ENCODE peak calls at places on chromosomes 11 and 22, in nine cellular contexts. G, Z, S, M, X, D, O, P and L are unnamed samples.

GRCh38 chr11:102171101-102171500 is 60.9 kb downstream of the YAP1 start:
- DNase-seq in S (no peak), O (no peak), P (peak; percentile 48), M (no peak), X (no peak), Z (peak; percentile 84), G (no peak), D (peak; percentile 85), L (peak; percentile 42)

GRCh38 chr11:87422566-87422965 is 384.8 kb downstream of the TMEM135 start:
- DNase-seq in S (peak; percentile 72), D (no peak), G (no peak), Z (peak; percentile 97), M (no peak), P (no peak), O (no peak), X (no peak), L (no peak)

GRCh38 chr22:43173566-43173965 is 13.4 kb downstream of the TTLL12 start:
- DNase-seq in P (no peak), M (no peak), X (no peak), D (no peak), O (no peak), G (no peak), Z (no peak), S (no peak), L (no peak)

GRCh38 chr11:57203359-57203758 is 21.6 kb downstream of the LRRC55 start:
- DNase-seq in M (no peak), S (no peak), G (peak; percentile 62), X (no peak), Z (no peak), P (no peak), D (peak; percentile 79), O (no peak), L (no peak)

GRCh38 chr11:59841514-59841913 is 3.8 kb downstream of the CBLIF start:
- DNase-seq in D (no peak), M (no peak), G (no peak), Z (no peak), S (no peak), P (no peak), O (no peak), X (no peak), L (no peak)

GRCh38 chr22:43001271-43002197 is 13.4 kb downstream of the PACSIN2 start:
- DNase-seq in S (no peak), G (no peak), O (no peak), P (peak; percentile 66), D (peak; percentile 67), M (peak; percentile 49), Z (no peak), X (peak; percentile 57), L (no peak)

GRCh38 chr22:32733900-32734299 is 67.6 kb upstream of the TIMP3 start:
- DNase-seq in P (no peak), G (no peak), O (no peak), S (no peak), D (no peak), X (no peak), M (no peak), Z (no peak), L (no peak)

GRCh38 chr11:68904458-68904847 is 762 bp downstream of the IGHMBP2 start:
- DNase-seq in G (no peak), P (no peak), S (no peak), Z (no peak), M (peak; percentile 2), O (no peak), X (peak; percentile 62), D (peak; percentile 11), L (no peak)

GRCh38 chr22:41226728-41227655 is 13.7 kb downstream of the CHADL start:
- DNase-seq in M (no peak), G (no peak), X (no peak), S (peak; percentile 24), O (no peak), P (no peak), D (no peak), Z (no peak), L (no peak)

GRCh38 chr11:280762-281485 is 2.7 kb downstream of the NLRP6 start:
- DNase-seq in G (no peak), O (no peak), P (no peak), M (no peak), X (no peak), S (peak; percentile 46), D (no peak), Z (no peak), L (no peak)
- H3K4me3 ChIP-seq in G (no peak overlapping the region), O (no peak overlapping the region), P (no peak overlapping the region), M (no peak overlapping the region), X (no peak overlapping the region), S (no peak overlapping the region), D (no peak overlapping the region), Z (no peak overlapping the region), L (no peak overlapping the region)

DNA sequence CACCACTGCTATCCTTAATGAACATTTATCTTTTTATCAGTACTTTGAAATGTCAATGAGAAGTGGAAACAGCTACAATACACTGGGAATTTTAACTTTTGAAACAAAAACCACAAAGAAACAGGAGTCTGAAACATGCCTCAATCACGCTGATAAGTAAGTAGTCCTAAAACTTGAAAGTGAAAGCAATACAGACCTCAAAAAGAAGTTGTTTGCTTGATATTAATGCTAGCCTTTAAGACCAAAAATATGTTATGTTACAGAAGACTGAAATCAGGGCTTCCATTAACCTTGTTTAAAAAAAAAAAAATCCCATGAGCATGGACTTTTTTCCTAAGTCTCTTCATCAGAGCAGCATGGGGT is 21.3 kb downstream of the PHF21A start:
- DNase-seq in Z (no peak), O (no peak), P (no peak), G (no peak), X (peak; percentile 19), M (no peak), D (peak; percentile 44), S (no peak), L (no peak)
- H3K4me3 ChIP-seq in Z (no peak overlapping the region), O (no peak overlapping the region), P (no peak overlapping the region), G (peak overlapping the region; percentile 12), X (peak overlapping the region; percentile 30), M (no peak overlapping the region), D (no peak overlapping the region), S (no peak overlapping the region), L (no peak overlapping the region)

GRCh38 chr11:133952199-133953190 is 4.3 kb downstream of the IGSF9B start:
- DNase-seq in D (no peak), O (no peak), M (no peak), X (no peak), P (no peak), S (no peak), G (no peak), Z (no peak), L (no peak)

GRCh38 chr11:133950874-133951483 is 5.8 kb downstream of the IGSF9B start:
- DNase-seq in X (no peak), Z (no peak), G (no peak), M (no peak), O (no peak), S (peak; percentile 75), P (no peak), D (no peak), L (no peak)

GRCh38 chr11:133953999-133954398 is 2.8 kb downstream of the IGSF9B start:
- DNase-seq in G (no peak), X (no peak), M (no peak), D (no peak), P (no peak), S (no peak), Z (no peak), O (no peak), L (no peak)

GRCh38 chr11:133953571-133953970 is 3.2 kb downstream of the IGSF9B start:
- DNase-seq in X (no peak), P (no peak), D (no peak), G (no peak), O (no peak), M (no peak), S (no peak), Z (no peak), L (no peak)

DNA sequence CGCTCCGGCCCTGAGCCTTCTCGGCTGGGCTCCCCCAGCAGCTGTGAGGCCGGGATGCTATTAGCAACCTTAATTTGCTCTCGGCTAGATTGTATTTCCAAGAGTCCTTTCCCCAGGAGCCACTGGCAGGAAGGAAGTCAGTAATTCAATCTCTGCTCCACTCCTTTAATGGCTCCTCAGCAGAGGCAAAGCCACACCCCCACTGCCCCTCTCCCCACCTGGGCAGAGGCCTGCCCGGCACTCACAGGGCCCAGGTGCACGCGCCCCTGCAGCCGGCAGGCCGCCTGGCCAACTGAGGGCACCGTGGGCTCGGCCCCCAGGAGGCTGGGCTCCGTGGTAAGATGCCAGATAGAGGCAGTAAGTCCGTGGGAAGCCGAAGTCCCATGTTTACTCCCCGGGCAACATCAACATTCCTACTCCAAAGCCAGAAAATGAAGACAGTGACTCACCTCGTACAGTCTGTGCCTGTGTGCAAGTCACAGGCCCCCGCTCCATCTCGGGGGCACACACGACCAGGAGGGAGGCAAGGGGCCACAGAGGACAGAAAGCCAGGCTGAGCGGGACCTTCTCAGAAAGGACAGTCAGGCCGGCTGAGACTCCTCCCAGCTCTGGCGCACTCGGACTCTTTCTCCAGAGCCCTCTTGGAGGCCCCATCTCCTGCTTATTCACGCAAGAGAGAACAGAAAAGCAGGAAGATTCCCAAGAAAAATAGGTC is 5.1 kb downstream of the IGSF9B start:
- DNase-seq in S (peak; percentile 82), Z (peak; percentile 25), P (no peak), X (no peak), M (peak; percentile 12), D (peak; percentile 40), O (no peak), G (no peak), L (no peak)
- H3K4me3 ChIP-seq in S (no peak overlapping the region), Z (no peak overlapping the region), P (peak overlapping the region; percentile 22), X (no peak overlapping the region), M (no peak overlapping the region), D (no peak overlapping the region), O (peak overlapping the region; percentile 70), G (peak overlapping the region; percentile 21), L (peak overlapping the region; percentile 23)

GRCh38 chr22:50570861-50571260 is 7.4 kb downstream of the CPT1B start:
- DNase-seq in G (no peak), O (no peak), P (no peak), Z (no peak), D (no peak), S (no peak), M (no peak), X (no peak), L (no peak)
- H3K4me3 ChIP-seq in G (no peak overlapping the region), O (no peak overlapping the region), P (no peak overlapping the region), Z (no peak overlapping the region), D (no peak overlapping the region), S (no peak overlapping the region), M (no peak overlapping the region), X (no peak overlapping the region), L (no peak overlapping the region)